ENCODE peak calls at places on chromosome 16, in nine cellular contexts. I is NCI-H146; E is NCI-H1930; Y is germinal center; L is aorta; Q is activated CD4-positive, alpha-beta T cell treated with anti-CD3 and anti-CD28 coated beads, Interleukin-2, amount 10 ng/mL, durations not matched to agents 7 days and 5 days; Z is H1; B is naive thymus-derived CD8-positive, alpha-beta T cell; J is GM13976. F is an unnamed sample.

GRCh38 chr16:27230562-27230991 is 27.3 kb downstream of the KDM8 start:
- DNase-seq in Q (peak), I (no peak), L (peak), Z (no peak), J (no peak), Y (peak), E (no peak), B (peak), F (peak)

GRCh38 chr16:4316732-4317461 is 1.0 kb downstream of the GLIS2 start:
- DNase-seq in Z (peak), Y (no peak), Q (no peak), B (no peak), L (peak), I (peak), J (no peak), E (no peak), F (peak)

GRCh38 chr16:53022374-53022773 is 30.3 kb downstream of the CHD9NB start:
- DNase-seq in Y (no peak), B (peak), L (no peak), E (no peak), J (peak), Z (peak), I (peak), Q (peak), F (no peak)

GRCh38 chr16:72902276-72902675 is 145.7 kb downstream of the ZFHX3 start:
- DNase-seq in E (no peak), I (no peak), B (no peak), Q (no peak), L (no peak), J (no peak), Z (no peak), Y (no peak), F (no peak)

GRCh38 chr16:25108054-25108453 is 3.5 kb upstream of the LCMT1 start:
- DNase-seq in J (peak), Q (peak), L (no peak), E (no peak), Y (peak), I (peak), Z (peak), B (peak), F (no peak)

GRCh38 chr16:87538594-87538993 is 45.8 kb upstream of the ZCCHC14 start:
- DNase-seq in I (no peak), J (no peak), E (no peak), Q (no peak), Y (no peak), L (peak), Z (no peak), B (no peak), F (no peak)

GRCh38 chr16:8355714-8356113 is 234.6 kb downstream of the TMEM114 start:
- DNase-seq in J (no peak), Q (no peak), E (no peak), B (no peak), Z (no peak), Y (no peak), L (no peak), I (no peak), F (no peak)

GRCh38 chr16:58792188-58792587 is 58.1 kb upstream of the GOT2 start:
- DNase-seq in L (no peak), Z (no peak), J (no peak), Q (no peak), Y (no peak), I (no peak), E (no peak), B (no peak), F (no peak)

GRCh38 chr16:15611610-15612009 is 31.3 kb downstream of the MARF1 start:
- DNase-seq in Y (no peak), Z (no peak), J (no peak), E (no peak), Q (no peak), B (no peak), L (no peak), I (no peak), F (no peak)

GRCh38 chr16:85303354-85303883 is 191.1 kb upstream of the CIBAR2 start:
- DNase-seq in I (no peak), E (no peak), J (peak), L (peak), B (peak), Q (peak), Y (peak), Z (peak), F (peak)

GRCh38 chr16:48556913-48557351 is 53.0 kb downstream of the N4BP1 start:
- DNase-seq in B (no peak), I (no peak), L (no peak), E (no peak), Y (no peak), Q (no peak), Z (no peak), J (peak), F (no peak)

GRCh38 chr16:82252582-82252981 is 82.6 kb upstream of the MPHOSPH6 start:
- DNase-seq in I (no peak), E (no peak), Y (no peak), L (no peak), Q (no peak), B (no peak), Z (no peak), J (no peak), F (no peak)

GRCh38 chr16:17364319-17365210 is 106.2 kb downstream of the XYLT1 start:
- DNase-seq in E (no peak), J (no peak), B (peak), Z (no peak), L (no peak), Q (peak), I (no peak), Y (no peak), F (no peak)

F was measured in Right ventricle myocardium superior.